ENCODE peak calls at places on chromosomes 11 and 22, in nine cellular contexts. G is NCI-H1417; J is NCI-H460; F is adrenal gland; X is LHCN-M2; T is cardiac fibroblast; L is NCI-H1105 treated with DMSO at 0.1 percent for 48 hours; D is effector memory CD8-positive, alpha-beta T cell; W is SW 1271. R is an unnamed sample.

GRCh38 chr11:13384837-13385417 is 78.1 kb downstream of the BTBD10 start:
- DNase-seq in F (peak), L (peak), J (peak), D (peak), T (peak), W (peak), X (peak), G (peak), R (no peak)

GRCh38 chr11:8262552-8263108 is 1.0 kb downstream of the LMO1 start:
- DNase-seq in W (no peak), L (peak), J (peak), G (peak), T (peak), X (peak), F (peak), D (no peak), R (peak)

GRCh38 chr11:133318221-133318620 is 214.1 kb downstream of the OPCML start:
- DNase-seq in J (no peak), W (no peak), X (no peak), T (no peak), F (no peak), G (no peak), L (no peak), D (no peak), R (no peak)

GRCh38 chr11:15327786-15328231 is 213.1 kb downstream of the INSC start:
- DNase-seq in J (peak), W (no peak), D (no peak), F (peak), T (peak), L (peak), X (peak), G (peak), R (peak)

GRCh38 chr11:9506489-9507343 is 45.9 kb downstream of the ZNF143 start:
- DNase-seq in J (peak), W (peak), L (peak), F (peak), X (peak), T (peak), G (peak), D (peak), R (peak)

GRCh38 chr11:11931461-11932055 is 76.9 kb downstream of the DKK3 start:
- DNase-seq in T (peak), W (peak), D (peak), G (peak), J (peak), F (peak), X (peak), L (peak), R (peak)

GRCh38 chr11:134014502-134014901 is 54.4 kb upstream of the JAM3 start:
- DNase-seq in X (peak), W (no peak), J (no peak), L (no peak), G (no peak), T (peak), D (no peak), F (no peak), R (no peak)

GRCh38 chr11:69674267-69674885 is 777 bp downstream of the LTO1 start:
- DNase-seq in D (no peak), G (no peak), W (no peak), X (peak), F (peak), L (no peak), J (no peak), T (peak), R (no peak)

GRCh38 chr22:22700631-22701030 is 56.2 kb downstream of the GGTLC2 start:
- DNase-seq in G (no peak), L (no peak), F (no peak), D (no peak), X (no peak), J (no peak), T (no peak), W (no peak), R (no peak)

GRCh38 chr11:126340960-126341709 is 14.4 kb upstream of the ST3GAL4 start:
- DNase-seq in F (no peak), J (no peak), L (no peak), D (no peak), T (no peak), W (no peak), G (no peak), X (no peak), R (no peak)

GRCh38 chr11:86119062-86119461 is 50.2 kb upstream of the PICALM start:
- DNase-seq in W (no peak), T (peak), G (peak), L (peak), J (no peak), F (no peak), D (no peak), X (no peak), R (no peak)

GRCh38 chr11:69383946-69384547 is 90.1 kb downstream of the MYEOV start:
- DNase-seq in D (no peak), T (no peak), L (no peak), X (no peak), J (no peak), G (no peak), F (no peak), W (no peak), R (no peak)

GRCh38 chr11:11155962-11156815 is 196.9 kb downstream of the CSNK2A3 start:
- DNase-seq in W (no peak), X (no peak), G (no peak), J (no peak), T (no peak), D (peak), L (no peak), F (no peak), R (no peak)

GRCh38 chr11:19453893-19454292 is 213.1 kb upstream of the E2F8 start:
- DNase-seq in T (peak), L (no peak), F (peak), G (no peak), W (no peak), D (no peak), X (peak), J (no peak), R (no peak)

GRCh38 chr22:37629928-37630327 is 9.5 kb upstream of the SH3BP1 start:
- DNase-seq in F (no peak), D (no peak), L (no peak), G (no peak), W (no peak), T (no peak), X (no peak), J (no peak), R (no peak)

GRCh38 chr22:39839917-39840510 is 53.5 kb downstream of the ENTHD1 start:
- DNase-seq in J (no peak), T (no peak), L (no peak), D (no peak), F (no peak), X (no peak), W (no peak), G (no peak), R (no peak)

GRCh38 chr11:58530236-58530635 is 22.3 kb upstream of the OR5B21 start:
- DNase-seq in F (no peak), X (no peak), L (no peak), J (no peak), W (no peak), T (no peak), G (no peak), D (no peak), R (no peak)

GRCh38 chr11:85619497-85619896 is 7.6 kb downstream of the DLG2 start:
- DNase-seq in J (no peak), L (no peak), W (no peak), G (no peak), D (no peak), F (peak), X (peak), T (no peak), R (no peak)

GRCh38 chr11:71171576-71171975 is 80.8 kb downstream of the SHANK2 start:
- DNase-seq in L (no peak), X (no peak), D (no peak), G (no peak), F (no peak), W (no peak), T (no peak), J (no peak), R (no peak)

GRCh38 chr11:35267504-35267903 is 128.5 kb downstream of the CD44 start:
- DNase-seq in D (no peak), X (peak), G (no peak), J (no peak), T (peak), L (no peak), W (no peak), F (no peak), R (no peak)

GRCh38 chr11:86108146-86108545 is 39.3 kb upstream of the PICALM start:
- DNase-seq in W (no peak), T (no peak), D (no peak), G (no peak), J (no peak), X (no peak), L (no peak), F (no peak), R (no peak)

GRCh38 chr22:37289156-37289735 is 6.9 kb downstream of the CYTH4 start:
- DNase-seq in G (no peak), W (no peak), D (no peak), T (no peak), X (no peak), J (no peak), L (no peak), F (no peak), R (no peak)

GRCh38 chr11:127345819-127346459 is 345.4 kb upstream of the KIRREL3 start:
- DNase-seq in G (peak), T (peak), L (peak), X (peak), F (peak), J (peak), W (peak), D (no peak), R (no peak)

GRCh38 chr11:128365044-128365443 is 222.3 kb downstream of the ETS1 start:
- DNase-seq in X (peak), F (no peak), G (no peak), W (peak), D (no peak), T (peak), J (no peak), L (no peak), R (no peak)

GRCh38 chr22:50577697-50577986 is 585 bp downstream of the CPT1B start:
- DNase-seq in X (no peak), T (no peak), F (no peak), D (no peak), G (no peak), J (no peak), L (no peak), W (no peak), R (no peak)

GRCh38 chr22:37284807-37285355 is 2.6 kb downstream of the CYTH4 start:
- DNase-seq in W (no peak), G (no peak), F (peak), J (no peak), D (peak), L (no peak), T (no peak), X (no peak), R (no peak)

GRCh38 chr11:116420770-116421528 is 351.8 kb downstream of the BUD13 start:
- DNase-seq in W (no peak), T (no peak), F (no peak), D (no peak), X (no peak), G (no peak), L (no peak), J (no peak), R (no peak)

GRCh38 chr11:96254087-96254486 is 88.9 kb downstream of the MAML2 start:
- DNase-seq in W (no peak), J (peak), X (peak), G (no peak), F (peak), L (no peak), D (peak), T (peak), R (no peak)

GRCh38 chr11:68890490-68891231 is 13.0 kb downstream of the MRPL21 start:
- DNase-seq in T (peak), G (no peak), D (no peak), L (no peak), F (peak), W (no peak), J (peak), X (peak), R (peak)

GRCh38 chr22:47157486-47158270 is 395.2 kb downstream of the TBC1D22A start:
- DNase-seq in G (no peak), L (no peak), J (no peak), F (no peak), T (no peak), X (no peak), D (no peak), W (no peak), R (no peak)

GRCh38 chr11:79422866-79423265 is 18.0 kb downstream of the TENM4 start:
- DNase-seq in T (no peak), J (no peak), F (no peak), W (no peak), G (no peak), L (no peak), D (no peak), X (no peak), R (no peak)

GRCh38 chr22:36425977-36426523 is 38.3 kb upstream of the MYH9 start:
- DNase-seq in D (no peak), X (peak), J (no peak), F (peak), L (no peak), T (peak), G (no peak), W (peak), R (peak)

R was measured in uterus.